ENCODE peak calls at places on chromosome 19, in five cellular contexts. B is CD4-positive, alpha-beta T cell; H is ACHN; Z is ELR; R is A549. Q is an unnamed sample.

GRCh38 chr19:54190942-54191670 is at the start of gene TSEN34:
- DNase-seq in B (no peak), H (peak; percentile 78), Z (peak; percentile 78), R (no peak), Q (peak; percentile 75)

GRCh38 chr19:55305983-55306562 is 19.1 kb downstream of the TMEM150B start:
- DNase-seq in B (no peak), H (no peak), Z (peak; percentile 35), R (peak; percentile 57), Q (no peak)

GRCh38 chr19:46639356-46640061 is 3.5 kb upstream of the GNG8 start:
- DNase-seq in B (no peak), H (peak; percentile 9), Z (peak; percentile 70), R (no peak), Q (no peak)

GRCh38 chr19:46489445-46490272 is 6.0 kb downstream of the PNMA8B start:
- DNase-seq in B (no peak), H (no peak), Z (no peak), R (no peak), Q (no peak)

GRCh38 chr19:19595171-19595701 is 23.3 kb downstream of the PBX4 start:
- DNase-seq in B (no peak), H (no peak), Z (peak; percentile 21), R (no peak), Q (no peak)

GRCh38 chr19:1111641-1112253 is 8.0 kb downstream of the GPX4 start:
- DNase-seq in B (peak; percentile 6), H (no peak), Z (no peak), R (no peak), Q (no peak)

GRCh38 chr19:13053761-13054604 is 48.7 kb downstream of the LYL1 start:
- DNase-seq in B (no peak), H (peak; percentile 92), Z (peak; percentile 98), R (peak; percentile 59), Q (no peak)

GRCh38 chr19:49538643-49539042 is 10.8 kb downstream of the RCN3 start:
- DNase-seq in B (no peak), H (no peak), Z (no peak), R (no peak), Q (no peak)

GRCh38 chr19:17303940-17304267 is 679 bp upstream of the ABHD8 start:
- DNase-seq in B (no peak), H (no peak), Z (no peak), R (no peak), Q (no peak)

GRCh38 chr19:1568320-1569019 is at the start of gene MEX3D:
- DNase-seq in B (peak; percentile 68), H (peak; percentile 74), Z (peak; percentile 83), R (peak; percentile 67), Q (peak; percentile 56)

GRCh38 chr19:35107541-35107939 is 8.1 kb upstream of the FXYD3 start:
- DNase-seq in B (no peak), H (no peak), Z (peak; percentile 43), R (peak; percentile 55), Q (no peak)

GRCh38 chr19:42252365-42253244 is 2.3 kb downstream of the ERF start:
- DNase-seq in B (no peak), H (no peak), Z (peak; percentile 76), R (peak; percentile 52), Q (no peak)

GRCh38 chr19:36489920-36490415 is 607 bp upstream of the ZNF566 start:
- DNase-seq in B (no peak), H (peak; percentile 90), Z (peak; percentile 94), R (peak; percentile 98), Q (peak; percentile 89)

GRCh38 chr19:15223649-15224371 is 8.4 kb downstream of the EPHX3 start:
- DNase-seq in B (no peak), H (no peak), Z (peak; percentile 41), R (no peak), Q (no peak)

GRCh38 chr19:752652-753517 is 2.0 kb downstream of the MISP start:
- DNase-seq in B (no peak), H (peak; percentile 91), Z (peak; percentile 89), R (peak; percentile 99), Q (no peak)

GRCh38 chr19:58033741-58034475 is at the start of gene ZSCAN1:
- DNase-seq in B (peak; percentile 27), H (no peak), Z (peak; percentile 69), R (no peak), Q (peak; percentile 89)

GRCh38 chr19:2726904-2727639 is 5.9 kb upstream of the DIRAS1 start:
- DNase-seq in B (no peak), H (no peak), Z (peak; percentile 26), R (no peak), Q (no peak)

GRCh38 chr19:51480590-51480989 is 2.3 kb downstream of the CEACAM18 start:
- DNase-seq in B (no peak), H (peak; percentile 8), Z (peak; percentile 10), R (no peak), Q (no peak)

Q was measured in NCI-H1092.